ENCODE peak calls at places on chromosomes 13 and 19, in seven cellular contexts. E, X, I, T, S, H and W are unnamed samples.

GRCh38 chr13:48773531-48774275 is 120.0 kb downstream of the CYSLTR2 start:
- DNase-seq in E (no peak), X (no peak), I (no peak), T (no peak), S (no peak), H (no peak), W (no peak)

GRCh38 chr13:81406639-81407292 is 1065.8 kb upstream of the SPRY2 start:
- DNase-seq in E (no peak), X (peak), I (no peak), T (no peak), S (no peak), H (no peak), W (no peak)

GRCh38 chr13:109246001-109246400 is 540.4 kb downstream of the IRS2 start:
- DNase-seq in E (no peak), X (no peak), I (no peak), T (no peak), S (no peak), H (no peak), W (no peak)

GRCh38 chr13:74273591-74273990 is 139.4 kb upstream of the KLF12 start:
- DNase-seq in E (no peak), X (no peak), I (no peak), T (no peak), S (no peak), H (no peak), W (no peak)

GRCh38 chr19:14467816-14468215 is 7.3 kb downstream of the PTGER1 start:
- DNase-seq in E (no peak), X (no peak), I (no peak), T (no peak), S (no peak), H (no peak), W (no peak)

GRCh38 chr13:40992678-40993077 is 26.4 kb downstream of the ELF1 start:
- DNase-seq in E (no peak), X (no peak), I (no peak), T (no peak), S (no peak), H (no peak), W (no peak)

GRCh38 chr19:23527797-23528196 is 132.5 kb upstream of the ZNF91 start:
- DNase-seq in E (no peak), X (no peak), I (no peak), T (no peak), S (no peak), H (no peak), W (no peak)

GRCh38 chr19:12706332-12706718 is 9.9 kb upstream of the FBXW9 start:
- DNase-seq in E (no peak), X (no peak), I (no peak), T (no peak), S (no peak), H (no peak), W (no peak)

GRCh38 chr19:33100894-33101644 is 20.1 kb downstream of the GPATCH1 start:
- DNase-seq in E (no peak), X (peak), I (no peak), T (no peak), S (no peak), H (no peak), W (no peak)

GRCh38 chr13:62278271-62278670 is 862.6 kb upstream of the PCDH20 start:
- DNase-seq in E (no peak), X (no peak), I (no peak), T (no peak), S (no peak), H (no peak), W (no peak)

GRCh38 chr19:29896790-29897189 is 45.2 kb upstream of the URI1 start:
- DNase-seq in E (no peak), X (no peak), I (no peak), T (no peak), S (no peak), H (no peak), W (no peak)

GRCh38 chr19:15331419-15332310 is 674 bp downstream of the BRD4 start:
- DNase-seq in E (peak), X (peak), I (peak), T (no peak), S (peak), H (peak), W (no peak)

GRCh38 chr19:54137913-54138776 is 583 bp downstream of the CNOT3 start:
- DNase-seq in E (peak), X (peak), I (no peak), T (no peak), S (no peak), H (no peak), W (no peak)

GRCh38 chr19:54035215-54036178 is 28.2 kb downstream of the VSTM1 start:
- DNase-seq in E (no peak), X (no peak), I (no peak), T (peak), S (peak), H (peak), W (no peak)

GRCh38 chr19:40420766-40421467 is 4.9 kb downstream of the SERTAD1 start:
- DNase-seq in E (peak), X (peak), I (peak), T (peak), S (peak), H (peak), W (peak)

GRCh38 chr19:45976180-45976579 is 2.5 kb upstream of the NOVA2 start:
- DNase-seq in E (no peak), X (no peak), I (no peak), T (no peak), S (no peak), H (no peak), W (no peak)

GRCh38 chr13:83879431-83880171 is 2.7 kb downstream of the SLITRK1 start:
- DNase-seq in E (no peak), X (no peak), I (no peak), T (no peak), S (no peak), H (no peak), W (peak)

GRCh38 chr19:18068395-18068794 is 18.3 kb downstream of the IL12RB1 start:
- DNase-seq in E (no peak), X (no peak), I (no peak), T (no peak), S (no peak), H (no peak), W (no peak)

GRCh38 chr13:107864543-107865460 is 350.5 kb downstream of the LIG4 start:
- DNase-seq in E (no peak), X (peak), I (peak), T (peak), S (peak), H (no peak), W (no peak)

GRCh38 chr13:28636677-28637317 is 22.1 kb upstream of the POMP start:
- DNase-seq in E (no peak), X (peak), I (peak), T (peak), S (peak), H (peak), W (no peak)

GRCh38 chr13:104625196-104625595 is 1559.0 kb upstream of the SLC10A2 start:
- DNase-seq in E (no peak), X (no peak), I (peak), T (no peak), S (no peak), H (no peak), W (no peak)

GRCh38 chr19:53910170-53910518 is 1.1 kb downstream of the CACNG7 start:
- DNase-seq in E (no peak), X (no peak), I (no peak), T (no peak), S (no peak), H (no peak), W (no peak)

GRCh38 chr19:28445826-28446225 is 767.1 kb downstream of the UQCRFS1 start:
- DNase-seq in E (no peak), X (no peak), I (no peak), T (no peak), S (no peak), H (no peak), W (no peak)

GRCh38 chr13:21218351-21219043 is 42.0 kb downstream of the MRPL57 start:
- DNase-seq in E (no peak), X (no peak), I (no peak), T (no peak), S (no peak), H (no peak), W (no peak)

GRCh38 chr19:48633148-48634035 is 3.8 kb downstream of the DBP start:
- DNase-seq in E (no peak), X (no peak), I (no peak), T (no peak), S (no peak), H (no peak), W (no peak)

GRCh38 chr13:57604442-57604841 is 27.1 kb upstream of the PCDH17 start:
- DNase-seq in E (no peak), X (no peak), I (no peak), T (no peak), S (no peak), H (no peak), W (no peak)

GRCh38 chr19:18283338-18283737 is 1.9 kb upstream of the JUND start:
- DNase-seq in E (no peak), X (no peak), I (no peak), T (no peak), S (no peak), H (no peak), W (no peak)

GRCh38 chr13:47025791-47026419 is 129.1 kb upstream of the HTR2A start:
- DNase-seq in E (no peak), X (no peak), I (no peak), T (no peak), S (no peak), H (no peak), W (no peak)

GRCh38 chr19:47230122-47230920 is 678 bp downstream of the BBC3 start:
- DNase-seq in E (peak), X (peak), I (peak), T (no peak), S (peak), H (peak), W (peak)

GRCh38 chr19:41421314-41421713 is 5.9 kb downstream of the B3GNT8 start:
- DNase-seq in E (no peak), X (no peak), I (no peak), T (no peak), S (no peak), H (no peak), W (no peak)

GRCh38 chr13:114062754-114063153 is 69.7 kb downstream of the RASA3 start:
- DNase-seq in E (no peak), X (no peak), I (no peak), T (no peak), S (no peak), H (no peak), W (no peak)

GRCh38 chr19:45307361-45307760 is 15.3 kb downstream of the CKM start:
- DNase-seq in E (no peak), X (no peak), I (no peak), T (no peak), S (no peak), H (no peak), W (no peak)

GRCh38 chr19:21256722-21257121 is 72.5 kb downstream of the ZNF708 start:
- DNase-seq in E (no peak), X (no peak), I (no peak), T (no peak), S (no peak), H (peak), W (no peak)

GRCh38 chr19:37227996-37228395 is 10.0 kb downstream of the ZNF383 start:
- DNase-seq in E (no peak), X (no peak), I (no peak), T (no peak), S (peak), H (no peak), W (no peak)
- TF ChIP-seq CTCF in E (peak), X (peak), I (peak), T (peak), S (peak), H (peak), W (peak)

GRCh38 chr13:98189841-98190505 is 12.9 kb upstream of the RNF113B start:
- DNase-seq in E (no peak), X (no peak), I (no peak), T (no peak), S (no peak), H (no peak), W (no peak)
- TF ChIP-seq CTCF in E (no peak), X (no peak), I (peak), T (no peak), S (peak), H (no peak), W (peak)

GRCh38 chr13:97448503-97449251 is 14.7 kb downstream of the RAP2A start:
- DNase-seq in E (no peak), X (no peak), I (no peak), T (no peak), S (no peak), H (no peak), W (no peak)
- TF ChIP-seq CTCF in E (no peak), X (no peak), I (no peak), T (no peak), S (no peak), H (no peak), W (no peak)

GRCh38 chr19:5478241-5478924 is 23.2 kb downstream of the ZNRF4 start:
- DNase-seq in E (no peak), X (no peak), I (no peak), T (no peak), S (no peak), H (no peak), W (no peak)

GRCh38 chr19:5481957-5482356 is 26.7 kb downstream of the ZNRF4 start:
- DNase-seq in E (no peak), X (no peak), I (no peak), T (no peak), S (no peak), H (no peak), W (no peak)

GRCh38 chr19:5479958-5480357 is 24.7 kb downstream of the ZNRF4 start:
- DNase-seq in E (no peak), X (no peak), I (no peak), T (no peak), S (no peak), H (no peak), W (no peak)

GRCh38 chr19:5478925-5479588 is 23.8 kb downstream of the ZNRF4 start:
- DNase-seq in E (no peak), X (no peak), I (no peak), T (no peak), S (no peak), H (no peak), W (no peak)

GRCh38 chr19:5480427-5480836 is 25.2 kb downstream of the ZNRF4 start:
- DNase-seq in E (no peak), X (peak), I (peak), T (no peak), S (no peak), H (peak), W (no peak)
- TF ChIP-seq CTCF in E (peak), X (no peak), I (peak), T (peak), S (peak), H (peak), W (peak)

DNA sequence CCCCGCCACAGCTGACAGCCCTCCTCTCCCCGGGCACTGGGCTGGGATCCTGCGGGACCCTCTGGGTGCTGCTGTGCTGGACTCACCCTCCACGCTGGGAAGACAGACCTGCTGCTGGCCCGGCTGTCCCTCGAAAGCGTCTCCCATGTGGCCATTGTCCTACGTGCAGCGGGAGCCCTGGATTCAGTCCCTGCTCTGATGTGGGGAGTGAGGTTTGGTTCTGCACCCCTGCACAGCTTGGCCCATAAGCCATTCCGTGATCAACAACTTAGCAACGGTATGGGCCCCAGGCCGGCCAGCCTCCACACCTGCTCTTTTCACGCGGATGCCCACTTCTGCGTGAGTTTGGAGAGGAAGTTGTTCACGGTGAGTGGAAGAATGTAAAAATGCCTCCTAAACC is 195.2 kb downstream of the TEX29 start:
- DNase-seq in E (no peak), X (no peak), I (no peak), T (no peak), S (no peak), H (no peak), W (peak)
- TF ChIP-seq CTCF in E (no peak), X (no peak), I (no peak), T (no peak), S (no peak), H (no peak), W (no peak)

GRCh38 chr19:55538132-55538531 is 1.2 kb upstream of the SBK2 start:
- DNase-seq in E (no peak), X (no peak), I (no peak), T (no peak), S (no peak), H (no peak), W (no peak)

GRCh38 chr19:55537741-55538111 is 793 bp upstream of the SBK2 start:
- DNase-seq in E (no peak), X (no peak), I (no peak), T (no peak), S (no peak), H (no peak), W (no peak)

GRCh38 chr19:55536366-55536765 is 567 bp downstream of the SBK2 start:
- DNase-seq in E (no peak), X (no peak), I (no peak), T (no peak), S (no peak), H (no peak), W (no peak)

GRCh38 chr19:55535579-55536350 is 1.2 kb downstream of the SBK2 start:
- DNase-seq in E (no peak), X (no peak), I (no peak), T (no peak), S (no peak), H (no peak), W (no peak)

GRCh38 chr19:55536951-55537740 is at the start of gene SBK2:
- DNase-seq in E (no peak), X (no peak), I (peak), T (no peak), S (no peak), H (no peak), W (no peak)
- TF ChIP-seq CTCF in E (no peak), X (no peak), I (peak), T (peak), S (peak), H (no peak), W (peak)

GRCh38 chr19:56668676-56669075 is 2.9 kb downstream of the ZNF835 start:
- DNase-seq in E (peak), X (no peak), I (no peak), T (no peak), S (no peak), H (no peak), W (no peak)

GRCh38 chr19:56670401-56670960 is 1.1 kb downstream of the ZNF835 start:
- DNase-seq in E (no peak), X (no peak), I (no peak), T (no peak), S (no peak), H (no peak), W (no peak)

GRCh38 chr19:56670961-56671612 is 470 bp downstream of the ZNF835 start:
- DNase-seq in E (no peak), X (no peak), I (no peak), T (no peak), S (no peak), H (no peak), W (no peak)

GRCh38 chr19:56667311-56667870 is 4.2 kb downstream of the ZNF835 start:
- DNase-seq in E (peak), X (no peak), I (no peak), T (no peak), S (no peak), H (no peak), W (no peak)

DNA sequence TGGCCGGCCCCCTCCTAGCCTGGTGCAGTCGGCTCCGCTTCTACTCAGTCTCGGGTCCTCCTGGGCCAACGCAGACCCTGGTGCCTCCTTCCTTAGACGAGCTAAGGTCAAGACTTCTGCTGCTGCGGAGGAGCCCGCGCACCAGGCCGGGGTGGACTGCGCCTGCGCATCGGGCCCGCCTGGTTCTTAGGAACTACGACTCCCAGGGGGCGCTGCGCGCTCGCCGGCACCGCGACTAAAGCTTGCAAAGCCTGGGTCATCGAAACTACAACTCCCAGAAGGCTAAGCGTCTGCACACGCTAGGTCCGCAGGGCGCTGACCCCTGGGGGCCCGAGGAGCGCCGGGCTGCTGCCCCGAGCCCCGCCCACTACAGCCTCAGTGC is at the start of gene ZNF835:
- DNase-seq in E (peak), X (no peak), I (no peak), T (peak), S (peak), H (no peak), W (no peak)
- TF ChIP-seq CTCF in E (peak), X (no peak), I (no peak), T (no peak), S (peak), H (no peak), W (no peak)

GRCh38 chr19:39197808-39198207 is 1.0 kb downstream of the NCCRP1 start:
- DNase-seq in E (no peak), X (no peak), I (no peak), T (no peak), S (no peak), H (peak), W (no peak)
- TF ChIP-seq CTCF in E (no peak), X (no peak), I (no peak), T (no peak), S (no peak), H (no peak), W (no peak)

GRCh38 chr13:113002206-113002821 is 33.3 kb downstream of the MCF2L start:
- DNase-seq in E (no peak), X (peak), I (peak), T (no peak), S (no peak), H (no peak), W (no peak)
- TF ChIP-seq CTCF in E (peak), X (no peak), I (peak), T (peak), S (peak), H (no peak), W (peak)

DNA sequence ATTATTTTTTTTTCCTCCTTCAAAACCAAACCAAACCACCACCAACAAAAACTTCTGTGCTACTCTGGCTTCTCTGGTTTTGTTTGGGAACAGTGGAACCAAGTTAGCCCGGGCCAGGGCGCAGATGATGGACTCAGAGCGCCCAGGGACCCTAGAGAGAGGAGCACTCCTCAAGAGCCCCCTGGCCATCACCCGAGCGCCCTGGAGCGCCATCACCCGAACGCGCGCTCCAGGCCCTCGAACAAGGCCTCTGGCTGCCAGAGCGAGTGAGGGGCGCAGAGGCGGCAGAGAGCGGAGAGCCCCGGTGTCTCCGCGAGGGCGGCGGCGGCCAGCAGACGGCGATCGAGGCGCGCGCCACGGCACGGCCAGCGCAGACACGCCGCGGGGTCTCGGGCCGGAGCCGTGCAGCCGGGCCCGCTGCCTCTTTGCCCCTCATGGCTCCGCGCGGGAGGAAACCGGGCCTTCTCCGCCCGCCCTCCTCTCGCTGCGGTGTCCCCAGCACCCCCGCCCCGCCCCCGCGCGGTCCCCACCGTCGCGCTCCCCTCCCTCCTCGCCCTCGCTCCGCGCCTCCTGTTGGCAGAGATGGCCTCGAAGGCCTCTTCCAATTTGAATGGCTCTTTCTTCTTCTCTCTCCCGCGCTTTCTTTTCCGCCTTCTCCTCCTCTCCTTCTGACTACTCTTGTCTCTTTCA is 4.2 kb upstream of the SOX1 start:
- DNase-seq in E (no peak), X (no peak), I (peak), T (no peak), S (no peak), H (no peak), W (no peak)
- TF ChIP-seq CTCF in E (peak), X (no peak), I (peak), T (peak), S (peak), H (no peak), W (peak)